ENCODE peak calls at places on chromosomes 5 and 9, in four cellular contexts. N, F, P and L are unnamed samples.

GRCh38 chr9:16202913-16203734 is 650.3 kb downstream of the CCDC171 start:
- DNase-seq in N (no peak), F (no peak), P (peak; percentile 75), L (no peak)

GRCh38 chr9:106107716-106108115 is 413.4 kb downstream of the TMEM38B start:
- DNase-seq in N (no peak), F (no peak), P (no peak), L (no peak)

GRCh38 chr5:159156426-159156835 is 52.9 kb downstream of the RNF145 start:
- DNase-seq in N (no peak), F (no peak), P (no peak), L (no peak)

GRCh38 chr5:74446673-74447337 is 193.7 kb downstream of the ENC1 start:
- DNase-seq in N (no peak), F (no peak), P (no peak), L (no peak)

GRCh38 chr9:105475302-105475701 is 27.5 kb downstream of the FSD1L start:
- DNase-seq in N (no peak), F (no peak), P (peak; percentile 7), L (no peak)

GRCh38 chr5:34500236-34500836 is 155.8 kb upstream of the RAI14 start:
- DNase-seq in N (no peak), F (no peak), P (no peak), L (no peak)

GRCh38 chr5:85769347-85769746 is 848.4 kb upstream of the COX7C start:
- DNase-seq in N (no peak), F (no peak), P (no peak), L (no peak)

GRCh38 chr5:9570876-9571275 is 25.0 kb upstream of the SEMA5A start:
- DNase-seq in N (no peak), F (no peak), P (no peak), L (no peak)

GRCh38 chr9:84670106-84670800 is 724 bp downstream of the NTRK2 start:
- DNase-seq in N (no peak), F (no peak), P (no peak), L (peak; percentile 18)

GRCh38 chr5:13664377-13664776 is 280.1 kb downstream of the DNAH5 start:
- DNase-seq in N (no peak), F (no peak), P (no peak), L (no peak)

GRCh38 chr9:20640331-20641187 is 18.3 kb upstream of the MLLT3 start:
- DNase-seq in N (no peak), F (no peak), P (no peak), L (no peak)

GRCh38 chr9:76586555-76587314 is 127.8 kb downstream of the GCNT1 start:
- DNase-seq in N (no peak), F (no peak), P (no peak), L (no peak)

GRCh38 chr5:157612071-157612476 is 36.5 kb upstream of the ADAM19 start:
- DNase-seq in N (no peak), F (no peak), P (no peak), L (no peak)

GRCh38 chr9:95736370-95736769 is 139.1 kb upstream of the ERCC6L2 start:
- DNase-seq in N (no peak), F (no peak), P (no peak), L (no peak)

GRCh38 chr5:14246350-14247053 is 103.4 kb downstream of the TRIO start:
- DNase-seq in N (no peak), F (no peak), P (no peak), L (no peak)

GRCh38 chr5:179668404-179668803 is 12.4 kb downstream of the CBY3 start:
- DNase-seq in N (peak; percentile 71), F (peak; percentile 78), P (peak; percentile 33), L (no peak)

GRCh38 chr5:51968756-51969155 is 585.5 kb downstream of the ISL1 start:
- DNase-seq in N (no peak), F (no peak), P (no peak), L (no peak)

GRCh38 chr5:129098488-129099183 is 4.1 kb downstream of the ISOC1 start:
- DNase-seq in N (no peak), F (peak; percentile 7), P (no peak), L (no peak)

GRCh38 chr9:90870646-90871326 is 69.2 kb downstream of the SYK start:
- DNase-seq in N (no peak), F (peak; percentile 35), P (no peak), L (no peak)

GRCh38 chr5:146962801-146963355 is 84.3 kb upstream of the PPP2R2B start:
- DNase-seq in N (no peak), F (no peak), P (no peak), L (no peak)

GRCh38 chr9:93060746-93061259 is 2.3 kb downstream of the SUSD3 start:
- DNase-seq in N (no peak), F (no peak), P (no peak), L (no peak)

GRCh38 chr9:76699966-76700365 is 64.3 kb upstream of the PCA3 start:
- DNase-seq in N (no peak), F (no peak), P (peak; percentile 4), L (no peak)

GRCh38 chr5:122142480-122142879 is 13.1 kb downstream of the ZNF474 start:
- DNase-seq in N (no peak), F (no peak), P (peak; percentile 90), L (no peak)

GRCh38 chr9:98502976-98503325 is 205.8 kb downstream of the GABBR2 start:
- DNase-seq in N (no peak), F (no peak), P (no peak), L (no peak)

GRCh38 chr9:125564641-125565040 is 142.4 kb downstream of the MAPKAP1 start:
- DNase-seq in N (no peak), F (no peak), P (no peak), L (no peak)

GRCh38 chr9:135827866-135828580 is 79.3 kb downstream of the CAMSAP1 start:
- DNase-seq in N (no peak), F (no peak), P (no peak), L (no peak)

GRCh38 chr9:105557804-105558610 is at the start of gene FKTN:
- DNase-seq in N (peak; percentile 79), F (peak; percentile 88), P (peak; percentile 80), L (peak; percentile 79)

GRCh38 chr9:127779136-127779981 is 893 bp upstream of the SH2D3C start:
- DNase-seq in N (no peak), F (peak; percentile 73), P (no peak), L (no peak)

GRCh38 chr5:174188300-174188699 is 142.8 kb downstream of the NSG2 start:
- DNase-seq in N (no peak), F (no peak), P (no peak), L (no peak)

DNA sequence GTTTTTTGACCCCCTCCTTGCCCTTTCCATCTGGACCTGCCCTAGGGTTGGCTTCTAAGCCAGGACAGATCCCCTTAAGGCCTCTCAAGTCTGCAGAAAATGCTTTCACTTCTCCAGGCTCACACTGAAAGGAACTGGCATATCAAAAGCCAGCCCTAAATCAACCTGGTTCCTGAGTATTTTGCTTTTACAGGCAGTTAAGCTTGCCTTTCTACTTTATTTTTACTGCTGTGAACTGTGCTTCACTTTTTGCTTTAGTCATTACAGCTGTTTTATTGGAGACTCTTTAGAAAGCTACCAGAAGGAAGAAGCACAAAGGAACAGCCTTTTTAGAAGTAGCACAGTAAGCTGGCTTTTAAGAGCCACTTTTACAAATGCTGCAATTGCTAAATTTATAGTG is 5.0 kb downstream of the TARS1 start:
- DNase-seq in N (no peak), F (no peak), P (no peak), L (no peak)
- H3K27ac ChIP-seq in N (no peak overlapping the region), F (no peak overlapping the region), P (no peak overlapping the region), L (no peak overlapping the region)

DNA sequence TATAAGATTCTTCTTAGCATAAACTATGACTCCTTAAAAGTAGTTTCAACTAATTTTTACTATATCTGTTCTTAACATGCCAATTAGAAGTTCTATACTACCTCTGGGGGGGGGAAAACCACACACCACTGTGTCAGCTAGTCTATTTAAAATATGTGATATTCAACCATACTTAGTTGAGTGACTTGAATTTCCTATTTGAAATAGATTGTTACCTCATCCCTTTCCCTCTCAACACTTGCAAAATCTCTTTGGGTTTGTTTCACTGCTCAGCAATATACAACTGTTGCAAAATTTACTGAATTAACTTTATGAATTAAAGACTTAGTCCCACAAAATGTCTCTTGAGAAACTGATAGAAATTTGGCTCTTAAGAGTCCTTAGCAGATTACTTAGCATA is 151.1 kb upstream of the POU5F2 start:
- DNase-seq in N (no peak), F (no peak), P (no peak), L (no peak)
- H3K27ac ChIP-seq in N (no peak overlapping the region), F (no peak overlapping the region), P (no peak overlapping the region), L (no peak overlapping the region)

DNA sequence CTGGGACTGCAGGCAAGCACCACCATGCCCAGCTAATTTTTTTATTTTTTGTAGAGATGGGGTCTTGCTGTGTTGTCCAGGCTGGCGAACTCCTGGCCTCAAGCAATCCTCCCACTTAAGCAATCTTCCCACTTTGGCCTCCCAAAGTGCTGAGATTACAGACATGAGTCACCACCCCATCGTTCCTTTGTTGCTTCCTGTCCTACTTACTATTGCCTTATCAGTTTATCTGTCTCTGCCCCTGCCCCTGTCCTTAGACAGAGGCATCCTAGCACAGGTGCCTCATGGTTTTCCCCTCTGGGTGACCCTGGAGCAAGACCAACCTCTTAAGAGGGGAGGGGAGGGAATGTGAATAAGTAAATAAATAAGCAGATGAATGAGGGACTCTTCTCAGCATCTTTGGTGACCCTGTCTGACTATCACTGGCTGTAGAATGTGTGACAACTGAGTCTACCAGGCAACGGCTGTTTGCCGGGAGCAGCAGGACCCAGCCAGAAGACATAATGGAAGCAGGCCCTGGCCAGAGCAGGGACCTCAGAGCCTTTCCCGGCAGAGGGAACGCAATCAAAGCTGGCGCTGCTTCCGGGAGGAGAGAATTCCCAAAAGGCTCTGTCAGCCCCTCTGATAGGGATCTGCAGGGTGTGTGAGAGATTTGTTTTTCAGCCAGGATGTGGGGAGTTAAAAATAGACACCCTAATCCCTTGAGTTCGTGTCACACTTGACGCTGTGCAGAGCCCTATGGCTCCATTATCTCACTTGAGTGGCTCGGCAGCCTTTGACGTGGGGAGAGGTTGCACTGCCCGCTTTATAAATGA is 43.8 kb upstream of the DAB2IP start:
- DNase-seq in N (no peak), F (no peak), P (no peak), L (no peak)
- H3K27ac ChIP-seq in N (no peak overlapping the region), F (no peak overlapping the region), P (no peak overlapping the region), L (peak overlapping the region; percentile 22)

GRCh38 chr5:150633424-150633823 is 7.0 kb upstream of the SYNPO start:
- DNase-seq in N (no peak), F (no peak), P (no peak), L (no peak)

GRCh38 chr5:150631326-150631701 is 9.1 kb upstream of the SYNPO start:
- DNase-seq in N (no peak), F (no peak), P (no peak), L (no peak)

GRCh38 chr5:150630016-150630415 is 10.4 kb upstream of the SYNPO start:
- DNase-seq in N (no peak), F (no peak), P (no peak), L (no peak)

GRCh38 chr5:150630459-150631325 is 9.8 kb upstream of the SYNPO start:
- DNase-seq in N (no peak), F (no peak), P (no peak), L (no peak)

DNA sequence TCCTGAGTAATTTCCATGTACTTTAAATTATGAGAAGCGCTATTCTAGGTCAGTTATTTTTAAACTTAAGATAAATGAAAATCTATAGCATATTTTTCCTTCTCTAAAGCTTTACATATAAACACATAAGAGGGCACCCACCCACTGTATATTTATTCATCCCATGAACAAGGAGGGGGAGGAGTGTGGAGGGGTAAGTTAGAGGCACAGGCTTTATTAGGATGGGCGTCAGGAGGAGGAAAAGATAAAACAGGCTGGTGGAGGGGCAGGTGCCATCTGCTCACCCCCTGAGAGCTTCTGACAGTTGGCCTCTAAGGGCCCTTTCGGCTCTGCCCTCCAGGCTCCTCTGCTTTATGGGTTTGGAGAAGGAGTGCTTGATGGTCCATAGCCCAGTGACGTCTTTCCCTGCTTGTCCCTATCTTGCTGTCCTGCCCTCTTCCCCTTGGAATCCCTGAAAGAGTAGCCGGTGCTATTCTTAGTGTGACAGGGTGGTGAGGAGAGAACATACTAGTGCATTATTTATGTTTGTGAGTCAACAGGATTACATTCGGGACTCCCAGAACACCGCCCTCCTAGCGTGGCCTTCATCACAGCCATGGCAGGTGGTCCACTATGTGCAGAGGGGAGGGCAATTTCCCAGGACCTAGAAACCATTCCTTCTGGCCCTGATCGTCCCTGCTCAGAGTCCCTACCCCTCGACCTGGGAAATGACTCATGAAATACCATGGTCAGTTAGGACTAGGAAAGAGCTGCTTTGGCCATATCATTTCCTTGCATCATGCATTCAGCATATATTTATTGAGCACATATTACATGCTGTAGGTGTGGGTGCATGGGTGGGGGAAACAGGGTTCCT is 7.9 kb upstream of the SYNPO start:
- DNase-seq in N (no peak), F (no peak), P (peak; percentile 97), L (no peak)
- H3K27ac ChIP-seq in N (no peak overlapping the region), F (no peak overlapping the region), P (peak overlapping the region; percentile 72), L (no peak overlapping the region)